ENCODE peak calls at places on chromosomes 11 and 22, in seven cellular contexts. P, E, V, K, R, Q and A are unnamed samples.

GRCh38 chr11:83628622-83629347 is 342.6 kb upstream of the CCDC90B start:
- DNase-seq in P (no peak), E (no peak), V (no peak), K (no peak), R (no peak), Q (no peak), A (no peak)

GRCh38 chr11:93652161-93652597 is 9.3 kb upstream of the CEP295 start:
- DNase-seq in P (peak), E (peak), V (no peak), K (no peak), R (peak), Q (no peak), A (no peak)

GRCh38 chr22:48981671-48982070 is 846.0 kb downstream of the BRD1 start:
- DNase-seq in P (no peak), E (no peak), V (no peak), K (no peak), R (no peak), Q (no peak), A (no peak)

GRCh38 chr22:32539631-32540449 is 65.2 kb downstream of the FBXO7 start:
- DNase-seq in P (no peak), E (no peak), V (no peak), K (peak), R (no peak), Q (no peak), A (no peak)

GRCh38 chr11:3823762-3824506 is 15.6 kb downstream of the PGAP2 start:
- DNase-seq in P (no peak), E (no peak), V (no peak), K (no peak), R (no peak), Q (no peak), A (no peak)

GRCh38 chr11:8779107-8779506 is 96.5 kb downstream of the RPL27A start:
- DNase-seq in P (no peak), E (no peak), V (no peak), K (no peak), R (no peak), Q (no peak), A (peak)

GRCh38 chr11:29435421-29435820 is 581.4 kb downstream of the KCNA4 start:
- DNase-seq in P (no peak), E (no peak), V (no peak), K (no peak), R (no peak), Q (no peak), A (no peak)

GRCh38 chr11:111526501-111526900 is 11.9 kb downstream of the HOATZ start:
- DNase-seq in P (no peak), E (no peak), V (no peak), K (no peak), R (no peak), Q (no peak), A (no peak)

GRCh38 chr11:269146-269890 is 8.9 kb upstream of the NLRP6 start:
- DNase-seq in P (no peak), E (no peak), V (peak), K (no peak), R (no peak), Q (no peak), A (peak)

GRCh38 chr11:10274726-10275125 is 19.3 kb downstream of the SBF2 start:
- DNase-seq in P (no peak), E (no peak), V (no peak), K (no peak), R (no peak), Q (no peak), A (no peak)

GRCh38 chr11:31820438-31820818 is 9.3 kb upstream of the PAX6 start:
- DNase-seq in P (no peak), E (no peak), V (no peak), K (no peak), R (no peak), Q (peak), A (peak)

GRCh38 chr11:122671270-122671906 is 15.9 kb downstream of the UBASH3B start:
- DNase-seq in P (no peak), E (no peak), V (no peak), K (no peak), R (no peak), Q (no peak), A (no peak)

GRCh38 chr11:123122852-123123251 is 60.9 kb upstream of the HSPA8 start:
- DNase-seq in P (no peak), E (no peak), V (no peak), K (no peak), R (no peak), Q (no peak), A (no peak)

GRCh38 chr11:69657911-69658605 is 17.1 kb downstream of the LTO1 start:
- DNase-seq in P (no peak), E (no peak), V (no peak), K (peak), R (peak), Q (peak), A (no peak)

GRCh38 chr11:58616594-58616993 is 5.9 kb upstream of the CNTF start:
- DNase-seq in P (no peak), E (peak), V (no peak), K (peak), R (no peak), Q (no peak), A (no peak)

GRCh38 chr22:20807315-20807752 is 33.4 kb downstream of the SERPIND1 start:
- DNase-seq in P (no peak), E (peak), V (no peak), K (no peak), R (no peak), Q (no peak), A (peak)

GRCh38 chr11:2940930-2941821 is 12.0 kb upstream of the PHLDA2 start:
- DNase-seq in P (no peak), E (no peak), V (no peak), K (no peak), R (peak), Q (no peak), A (no peak)

GRCh38 chr11:121810291-121810690 is 305.7 kb downstream of the BLID start:
- DNase-seq in P (no peak), E (no peak), V (no peak), K (no peak), R (no peak), Q (no peak), A (no peak)

GRCh38 chr11:74085542-74085892 is 76.6 kb upstream of the UCP3 start:
- DNase-seq in P (no peak), E (no peak), V (no peak), K (no peak), R (no peak), Q (no peak), A (no peak)

GRCh38 chr11:128594246-128594645 is 6.9 kb upstream of the ETS1 start:
- DNase-seq in P (no peak), E (no peak), V (no peak), K (no peak), R (no peak), Q (no peak), A (no peak)

DNA sequence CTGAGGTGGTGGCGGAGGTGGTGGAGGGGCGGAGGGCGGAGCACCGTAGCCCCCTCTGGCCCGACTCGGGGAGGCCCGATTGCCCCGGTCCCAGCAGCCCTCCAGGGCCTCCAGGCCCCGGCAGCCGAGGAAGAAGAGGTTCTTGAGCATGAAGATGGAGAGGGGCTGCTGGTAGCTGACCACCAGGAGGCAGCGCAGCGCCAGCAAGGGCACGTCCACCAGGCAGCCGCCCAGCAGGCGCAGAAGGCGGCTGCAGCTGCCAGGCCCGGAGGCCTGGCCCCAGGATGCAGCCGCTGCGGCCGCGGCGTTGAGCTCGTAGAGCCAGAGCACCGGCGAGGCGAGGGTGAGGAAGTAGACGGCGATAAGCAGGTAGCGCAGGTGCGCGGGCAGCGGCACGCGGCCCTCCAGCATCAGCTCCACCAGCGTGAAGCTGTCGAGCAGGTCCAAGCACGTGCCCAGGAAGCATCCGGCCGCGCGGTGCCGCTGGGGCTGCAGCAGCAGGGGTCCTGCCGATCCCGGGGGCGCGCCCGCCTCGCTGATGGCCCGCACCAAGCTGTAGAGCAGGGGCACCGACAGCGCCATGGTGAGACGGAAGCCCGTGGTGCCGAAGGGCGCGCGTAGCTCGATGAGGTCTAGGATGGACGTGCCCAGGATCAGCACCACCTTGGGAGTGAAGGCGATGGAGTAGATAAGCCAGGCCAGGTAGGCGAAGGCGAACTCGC is 1.5 kb downstream of the TMEM121B start:
- DNase-seq in P (no peak), E (no peak), V (no peak), K (no peak), R (peak), Q (peak), A (no peak)
- TF ChIP-seq CTCF in P (peak), E (no peak), V (no peak), K (peak), R (peak), Q (peak), A (no peak)

GRCh38 chr11:35009191-35009940 is 92.9 kb downstream of the PDHX start:
- DNase-seq in P (no peak), E (no peak), V (no peak), K (no peak), R (no peak), Q (no peak), A (no peak)
- TF ChIP-seq CTCF in P (no peak), E (no peak), V (no peak), K (no peak), R (no peak), Q (no peak), A (no peak)

GRCh38 chr11:27039873-27040272 is 742 bp upstream of the BBOX1 start:
- DNase-seq in P (no peak), E (no peak), V (no peak), K (no peak), R (no peak), Q (no peak), A (no peak)
- TF ChIP-seq CTCF in P (no peak), E (no peak), V (no peak), K (no peak), R (no peak), Q (no peak), A (no peak)

GRCh38 chr11:1765871-1766718 is 2.4 kb upstream of the CTSD start:
- DNase-seq in P (no peak), E (no peak), V (no peak), K (no peak), R (no peak), Q (peak), A (no peak)
- TF ChIP-seq CTCF in P (peak), E (no peak), V (no peak), K (no peak), R (no peak), Q (no peak), A (no peak)